ENCODE peak calls at places on chromosomes 2 and 18, in four cellular contexts. V is upper lobe of right lung, W is right lobe of liver, Q is cardiac muscle cell. N is an unnamed sample.

GRCh38 chr2:119245076-119245840 is 21.6 kb downstream of the STEAP3 start:
- DNase-seq in V (no peak), W (no peak), Q (no peak), N (peak)

GRCh38 chr2:26576565-26577441 is 64.4 kb downstream of the CIB4 start:
- DNase-seq in W (peak), V (peak), Q (no peak), N (no peak)

GRCh38 chr2:183149489-183149888 is 25.2 kb downstream of the NUP35 start:
- DNase-seq in V (no peak), W (no peak), Q (peak), N (no peak)

GRCh38 chr2:23545391-23545790 is 160.4 kb downstream of the KLHL29 start:
- DNase-seq in V (no peak), W (no peak), Q (peak), N (no peak)

GRCh38 chr2:241878007-241878970 is 8.8 kb downstream of the RTP5 start:
- DNase-seq in W (no peak), V (peak), Q (peak), N (peak)

GRCh38 chr2:98121149-98121548 is 34.2 kb downstream of the VWA3B start:
- DNase-seq in V (no peak), Q (no peak), W (no peak), N (no peak)

GRCh38 chr2:15176604-15177003 is 384.5 kb downstream of the NBAS start:
- DNase-seq in W (no peak), Q (no peak), V (no peak), N (no peak)

GRCh38 chr2:160144278-160144990 is 55.6 kb downstream of the ITGB6 start:
- DNase-seq in Q (no peak), W (no peak), V (no peak), N (no peak)

GRCh38 chr2:108182489-108182888 is 57.3 kb upstream of the SULT1C3 start:
- DNase-seq in V (no peak), Q (peak), W (no peak), N (no peak)

GRCh38 chr2:28469947-28470585 is 25.8 kb upstream of the PLB1 start:
- DNase-seq in V (peak), Q (no peak), W (no peak), N (no peak)

GRCh38 chr18:9016819-9017169 is 85.7 kb upstream of the NDUFV2 start:
- DNase-seq in V (no peak), Q (no peak), W (no peak), N (no peak)

DNA sequence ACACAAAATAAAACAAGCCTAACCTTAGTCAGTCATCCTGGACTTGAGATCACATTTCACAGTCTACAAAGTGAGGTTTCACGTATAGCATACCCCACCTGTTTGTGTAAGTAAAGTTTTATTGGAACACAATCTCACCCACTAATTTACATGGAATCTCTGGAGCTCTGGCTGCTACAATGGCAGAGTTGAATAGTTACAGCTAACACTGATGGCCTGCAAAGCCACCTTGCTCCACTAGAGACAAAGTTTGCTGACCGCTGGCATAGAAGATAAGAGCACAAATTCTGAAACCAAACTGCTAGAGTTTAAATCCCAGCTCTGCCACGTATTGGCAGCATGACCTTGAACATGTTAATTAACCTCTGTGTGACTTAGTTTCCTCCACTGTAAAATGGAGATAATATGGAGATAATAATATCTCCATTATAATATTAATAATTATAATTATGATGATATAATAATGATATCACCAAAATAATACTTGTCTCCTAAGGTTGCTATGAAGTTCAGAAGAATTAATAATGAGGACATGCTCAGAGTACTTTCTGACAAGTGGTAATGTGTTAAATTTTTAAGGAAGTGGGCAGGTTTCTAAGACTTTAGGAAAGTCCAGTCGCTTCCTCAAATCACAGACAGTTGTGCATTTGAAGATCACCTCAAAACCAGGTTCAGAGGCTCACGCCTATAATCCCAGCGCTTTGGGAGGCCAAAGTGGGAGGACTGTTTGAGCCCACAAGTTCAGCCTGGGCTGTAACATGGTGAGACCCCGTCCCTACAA is 204.6 kb downstream of the SH3RF3 start:
- DNase-seq in Q (peak), V (no peak), W (no peak), N (no peak)
- H3K27ac ChIP-seq in Q (no peak), V (peak), W (no peak), N (peak)

GRCh38 chr2:86396304-86396785 is 44.8 kb upstream of the KDM3A start:
- DNase-seq in V (no peak), Q (peak), W (peak), N (peak)
- TF ChIP-seq CTCF in V (peak), Q (peak), W (peak), N (peak)

GRCh38 chr2:128808462-128809255 is 490.0 kb upstream of the HS6ST1 start:
- DNase-seq in W (no peak), Q (peak), V (no peak), N (no peak)
- H3K27ac ChIP-seq in W (no peak), Q (no peak), V (no peak), N (no peak)

DNA sequence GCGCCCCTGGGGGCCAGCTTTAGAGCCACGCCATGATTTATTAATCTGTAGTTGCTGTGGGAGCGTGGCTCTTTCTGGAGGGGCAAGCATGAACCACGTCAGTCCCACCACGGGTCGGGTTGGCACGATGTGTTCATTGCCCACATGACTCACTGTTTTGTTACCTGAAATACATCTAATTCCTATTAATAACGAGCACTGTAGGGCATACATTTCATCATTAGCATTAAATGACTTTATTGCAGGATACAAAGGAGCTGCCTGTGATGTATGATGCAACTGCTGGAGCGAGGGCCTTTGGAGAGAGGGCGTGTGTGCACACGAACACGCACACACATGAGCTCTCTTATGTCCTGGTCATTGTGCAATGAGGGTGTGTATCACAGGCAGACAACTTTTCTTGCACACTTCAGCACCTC is 127.0 kb downstream of the INHBB start:
- DNase-seq in W (peak), V (peak), Q (peak), N (no peak)
- TF ChIP-seq CTCF in W (no peak), V (no peak), Q (no peak), N (no peak)